ENCODE peak calls at places on chromosome 6, in six cellular contexts. I is nephron progenitor cell; U is GM13976; F is CD4-positive, alpha-beta T cell; X is breast epithelium; T is astrocyte of the spinal cord. K is an unnamed sample.

GRCh38 chr6:72182337-72183246 is 296.2 kb downstream of the RIMS1 start:
- DNase-seq in U (peak; percentile 46), F (no peak), X (peak; percentile 57), I (peak; percentile 66), T (peak; percentile 43), K (peak; percentile 69)

GRCh38 chr6:37576336-37576737 is 76.6 kb upstream of the CCDC167 start:
- DNase-seq in T (peak; percentile 63), F (no peak), I (no peak), X (no peak), U (no peak), K (no peak)

GRCh38 chr6:44041461-44042260 is 85.6 kb downstream of the MRPL14 start:
- DNase-seq in F (no peak), T (peak; percentile 98), U (no peak), X (no peak), I (no peak), K (no peak)

GRCh38 chr6:110708295-110708965 is 106.8 kb downstream of the CDK19 start:
- DNase-seq in U (no peak), T (peak; percentile 47), F (no peak), X (no peak), I (no peak), K (no peak)

GRCh38 chr6:133767571-133767970 is 121.3 kb upstream of the TCF21 start:
- DNase-seq in U (no peak), I (no peak), T (no peak), X (no peak), F (no peak), K (no peak)

GRCh38 chr6:69732640-69733039 is 64.2 kb downstream of the LMBRD1 start:
- DNase-seq in T (peak; percentile 8), U (peak; percentile 28), F (no peak), I (no peak), X (no peak), K (no peak)

GRCh38 chr6:1378224-1379025 is 11.0 kb upstream of the FOXF2 start:
- DNase-seq in T (no peak), I (peak; percentile 52), X (no peak), U (peak; percentile 40), F (no peak), K (no peak)

GRCh38 chr6:163427498-163428254 is 13.2 kb downstream of the QKI start:
- DNase-seq in X (no peak), F (no peak), I (no peak), T (peak; percentile 86), U (no peak), K (no peak)

GRCh38 chr6:74091133-74091793 is 395.3 kb downstream of the CD109 start:
- DNase-seq in X (no peak), T (peak; percentile 52), I (peak; percentile 15), U (peak; percentile 15), F (no peak), K (no peak)

GRCh38 chr6:78570044-78570443 is 297.3 kb upstream of the IRAK1BP1 start:
- DNase-seq in F (no peak), X (no peak), T (no peak), I (no peak), U (no peak), K (no peak)

GRCh38 chr6:35729349-35729678 is 7.5 kb upstream of the ARMC12 start:
- DNase-seq in U (no peak), X (peak; percentile 34), F (no peak), T (no peak), I (no peak), K (no peak)

GRCh38 chr6:35727935-35728662 is 8.7 kb upstream of the ARMC12 start:
- DNase-seq in F (peak; percentile 84), T (peak; percentile 97), X (peak; percentile 90), I (peak; percentile 62), U (peak; percentile 90), K (peak; percentile 68)

GRCh38 chr6:35728663-35729348 is 8.0 kb upstream of the ARMC12 start:
- DNase-seq in F (peak; percentile 46), T (no peak), X (peak; percentile 91), U (no peak), I (no peak), K (no peak)

GRCh38 chr6:35725721-35726438 is 11.0 kb upstream of the ARMC12 start:
- DNase-seq in T (peak; percentile 63), X (no peak), I (no peak), F (no peak), U (no peak), K (no peak)

DNA sequence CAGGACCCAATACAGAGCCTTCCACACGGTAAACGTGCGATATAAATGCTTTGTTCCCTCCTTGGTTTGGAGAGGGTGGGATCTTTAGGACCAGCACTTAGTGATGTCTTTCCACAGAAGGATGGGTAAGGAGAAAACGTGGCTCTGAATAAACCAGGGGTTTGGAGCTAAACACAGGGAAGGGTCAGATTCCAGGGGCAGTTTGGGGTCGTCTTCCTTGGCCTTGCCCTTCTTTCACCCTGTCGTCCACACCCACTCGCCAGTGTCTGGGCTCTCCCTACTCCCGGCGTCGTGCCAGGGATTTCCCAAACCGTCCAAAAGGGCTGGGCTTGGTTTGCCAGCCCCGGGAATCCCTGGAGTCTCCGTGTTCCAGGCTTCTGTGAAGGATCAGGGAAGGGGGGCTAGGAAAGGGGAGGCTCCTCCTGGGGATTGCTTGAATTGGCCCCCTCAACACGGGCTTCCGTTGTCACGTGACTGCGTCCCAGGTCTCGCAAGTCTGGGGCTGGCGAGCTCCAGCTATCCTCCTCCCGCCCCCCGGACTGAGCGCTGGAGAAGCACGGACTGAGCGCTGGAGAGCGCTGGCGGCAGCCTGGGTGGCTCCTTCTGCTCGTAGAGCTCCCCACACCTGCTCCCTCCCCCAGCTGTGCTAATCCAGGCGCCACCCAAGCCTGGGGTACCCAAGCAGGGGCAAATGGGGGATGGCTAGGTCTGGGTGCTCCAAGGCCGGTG is 9.5 kb upstream of the ARMC12 start:
- DNase-seq in X (peak; percentile 89), U (peak; percentile 65), F (no peak), T (peak; percentile 92), I (peak; percentile 66), K (peak; percentile 67)
- TF ChIP-seq CTCF in X (no peak), U (no peak), F (no peak), T (no peak), I (no peak), K (no peak)

GRCh38 chr6:144087789-144088426 is 7.5 kb downstream of the SF3B5 start:
- DNase-seq in T (no peak), F (no peak), I (no peak), X (no peak), U (no peak), K (no peak)
- TF ChIP-seq CTCF in T (no peak), F (no peak), I (no peak), X (no peak), U (no peak), K (no peak)

DNA sequence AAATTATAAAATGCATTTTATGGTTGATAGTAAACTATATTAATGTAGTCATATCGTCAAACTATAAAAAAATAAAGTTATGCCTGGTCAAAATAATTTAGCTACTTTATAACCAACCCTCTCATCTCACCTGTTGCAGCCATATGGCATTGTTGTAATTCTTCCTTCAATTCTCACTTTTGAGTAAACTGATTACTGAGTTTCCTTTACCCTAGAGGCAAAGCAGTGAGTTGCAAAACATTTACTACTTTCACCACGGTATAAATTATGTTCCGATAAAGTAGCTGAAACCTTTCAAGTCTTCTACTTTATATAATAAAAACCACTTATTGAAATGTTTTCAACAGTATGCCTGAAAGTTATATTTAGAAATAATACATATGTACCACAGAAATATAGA is 113.8 kb downstream of the AHI1 start:
- DNase-seq in X (no peak), F (no peak), U (no peak), I (no peak), T (no peak), K (no peak)
- TF ChIP-seq CTCF in X (no peak), F (no peak), U (no peak), I (no peak), T (no peak), K (peak; percentile 24)

DNA sequence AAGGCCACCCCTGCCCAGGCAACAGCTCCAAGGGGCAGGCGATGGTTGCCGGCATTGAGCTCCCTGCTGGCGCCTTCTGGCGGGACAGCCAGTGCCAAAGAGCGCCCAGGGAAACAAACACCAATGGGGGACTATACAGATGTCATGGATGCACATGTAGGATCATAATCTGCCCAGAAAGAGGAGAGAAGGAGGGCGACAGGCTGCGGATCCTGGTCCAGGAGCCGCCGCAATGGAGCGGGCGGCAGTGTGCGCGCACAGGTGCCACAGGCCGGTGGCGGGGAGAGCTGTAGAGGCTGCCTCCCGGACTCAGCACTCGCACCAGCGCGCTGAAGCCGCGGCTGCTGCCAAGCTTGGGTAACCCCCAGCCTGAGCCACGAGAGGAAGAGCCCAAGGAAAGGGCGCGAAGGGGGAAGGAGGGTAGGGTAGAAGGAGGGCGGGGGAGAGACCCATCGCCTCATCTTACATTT is 418 bp upstream of the FUT9 start:
- DNase-seq in I (peak; percentile 59), U (no peak), F (no peak), X (no peak), T (peak; percentile 9), K (no peak)
- TF ChIP-seq CTCF in I (no peak), U (no peak), F (no peak), X (no peak), T (no peak), K (no peak)

GRCh38 chr6:40896696-40897095 is 142.3 kb downstream of the UNC5CL start:
- DNase-seq in F (no peak), U (no peak), I (no peak), T (no peak), X (no peak), K (no peak)

GRCh38 chr6:40897390-40898003 is 141.5 kb downstream of the UNC5CL start:
- DNase-seq in F (no peak), U (no peak), X (no peak), I (no peak), T (no peak), K (no peak)

GRCh38 chr6:40893021-40893420 is 146.0 kb downstream of the UNC5CL start:
- DNase-seq in F (no peak), X (no peak), I (no peak), U (no peak), T (no peak), K (no peak)

GRCh38 chr6:40898073-40898472 is 140.9 kb downstream of the UNC5CL start:
- DNase-seq in T (no peak), U (no peak), I (no peak), X (no peak), F (no peak), K (no peak)

GRCh38 chr6:40894962-40895799 is 143.8 kb downstream of the UNC5CL start:
- DNase-seq in I (peak; percentile 60), T (peak; percentile 39), X (peak; percentile 61), U (no peak), F (no peak), K (peak; percentile 51)
- TF ChIP-seq CTCF in I (peak; percentile 51), T (peak; percentile 75), X (peak; percentile 39), U (no peak), F (no peak), K (peak; percentile 25)

DNA sequence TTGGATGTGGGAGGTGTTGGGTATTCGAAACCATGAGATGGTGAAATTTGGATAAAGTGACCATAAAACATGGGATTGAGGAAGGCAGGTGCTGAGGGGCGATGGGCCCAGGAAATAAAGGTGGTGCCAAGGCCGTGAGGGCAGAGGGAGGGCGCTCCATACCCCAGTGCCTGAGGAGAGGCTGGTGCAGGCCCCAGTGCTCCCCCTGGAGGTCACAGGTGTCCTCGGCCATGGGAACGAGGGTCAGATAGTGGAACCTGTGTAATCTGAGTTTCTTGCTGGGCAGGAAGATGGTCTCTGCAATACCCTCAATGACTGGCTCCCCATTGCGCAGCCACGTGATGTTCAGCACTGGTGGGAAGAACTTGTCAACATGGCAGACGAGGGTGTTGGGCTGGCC is 16.2 kb downstream of the HLA-DPB1 start:
- DNase-seq in F (peak; percentile 55), T (no peak), X (no peak), U (peak; percentile 69), I (peak; percentile 28), K (no peak)
- TF ChIP-seq CTCF in F (peak; percentile 66), T (peak; percentile 35), X (no peak), U (peak; percentile 69), I (peak; percentile 20), K (no peak)